ENCODE peak calls at places on chromosome X, in eight cellular contexts. D is G401, E is renal cortical epithelial cell, V is NCI-H1092, C is Calu3, F is smooth muscle cell of the brain vasculature, H is ovary, N is left cardiac atrium. S is an unnamed sample.

GRCh38 chrX:31298881-31299280 is 227.0 kb upstream of the FTHL17 start:
- DNase-seq in E (peak; percentile 92), V (no peak), H (no peak), N (no peak), F (no peak), D (peak; percentile 31), C (no peak), S (no peak)

GRCh38 chrX:9566150-9566621 is 101.3 kb downstream of the TBL1X start:
- DNase-seq in F (peak; percentile 62), D (peak; percentile 76), H (peak; percentile 73), N (peak; percentile 77), E (peak; percentile 86), C (peak; percentile 50), V (no peak), S (no peak)

GRCh38 chrX:21479695-21480280 is 105.6 kb downstream of the CNKSR2 start:
- DNase-seq in V (peak; percentile 66), F (no peak), H (no peak), D (peak; percentile 76), N (no peak), E (peak; percentile 61), C (peak; percentile 11), S (peak; percentile 24)

GRCh38 chrX:34629572-34629971 is 27.5 kb downstream of the TMEM47 start:
- DNase-seq in H (no peak), N (no peak), C (no peak), E (peak; percentile 93), V (no peak), F (no peak), D (no peak), S (no peak)

GRCh38 chrX:150506020-150506419 is 62.4 kb upstream of the MTM1 start:
- DNase-seq in E (no peak), F (no peak), H (no peak), C (no peak), V (no peak), D (peak; percentile 60), N (no peak), S (no peak)

GRCh38 chrX:7202206-7202605 is 54.3 kb upstream of the PUDP start:
- DNase-seq in V (no peak), C (no peak), D (no peak), F (no peak), E (no peak), N (no peak), H (no peak), S (no peak)

GRCh38 chrX:123108513-123109427 is 75.3 kb upstream of the GRIA3 start:
- DNase-seq in V (no peak), C (no peak), N (no peak), E (peak; percentile 76), H (no peak), F (no peak), D (no peak), S (no peak)

GRCh38 chrX:44062842-44063241 is 89.7 kb upstream of the NDP start:
- DNase-seq in C (peak; percentile 4), E (peak; percentile 70), N (no peak), F (no peak), H (peak; percentile 21), D (no peak), V (no peak), S (no peak)

GRCh38 chrX:44897539-44897938 is 24.6 kb downstream of the KDM6A start:
- DNase-seq in D (no peak), N (no peak), F (no peak), C (no peak), H (no peak), E (no peak), V (no peak), S (no peak)

GRCh38 chrX:114774691-114775090 is 190.8 kb downstream of the HTR2C start:
- DNase-seq in F (no peak), N (no peak), C (peak; percentile 5), V (no peak), E (no peak), D (no peak), H (no peak), S (no peak)

GRCh38 chrX:103157511-103158316 is 57.2 kb upstream of the BEX4 start:
- DNase-seq in H (no peak), D (peak; percentile 48), F (peak; percentile 17), C (peak; percentile 41), V (peak; percentile 18), E (peak; percentile 7), N (no peak), S (peak; percentile 11)

GRCh38 chrX:78048036-78048435 is 56.0 kb upstream of the PGK1 start:
- DNase-seq in D (no peak), H (no peak), E (no peak), N (no peak), C (no peak), V (no peak), F (no peak), S (no peak)

GRCh38 chrX:148416931-148417330 is 83.5 kb upstream of the AFF2 start:
- DNase-seq in F (no peak), V (no peak), C (no peak), D (no peak), H (no peak), E (peak; percentile 63), N (no peak), S (no peak)

GRCh38 chrX:9926002-9926401 is 41.2 kb upstream of the CLDN34 start:
- DNase-seq in N (no peak), F (no peak), D (no peak), E (no peak), V (no peak), H (no peak), C (no peak), S (no peak)

GRCh38 chrX:38341442-38341841 is 11.0 kb upstream of the OTC start:
- DNase-seq in F (no peak), D (no peak), H (no peak), N (no peak), E (no peak), V (no peak), C (no peak), S (no peak)

GRCh38 chrX:43559643-43560042 is 96.5 kb upstream of the MAOA start:
- DNase-seq in C (peak; percentile 55), H (peak; percentile 40), E (no peak), F (no peak), N (peak; percentile 31), D (peak; percentile 15), V (peak; percentile 18), S (peak; percentile 0)

GRCh38 chrX:120603707-120604358 is at the start of gene MCTS1:
- DNase-seq in H (peak; percentile 73), D (peak; percentile 95), V (peak; percentile 95), C (peak; percentile 85), N (peak; percentile 85), F (peak; percentile 81), E (peak; percentile 97), S (peak; percentile 92)

GRCh38 chrX:155888139-155888538 is 7.0 kb downstream of the VAMP7 start:
- DNase-seq in F (no peak), H (no peak), D (no peak), N (no peak), E (peak; percentile 93), C (peak; percentile 3), V (no peak), S (no peak)

GRCh38 chrX:42837092-42837726 is 59.2 kb upstream of the PPP1R2C start:
- DNase-seq in F (no peak), C (no peak), D (no peak), E (no peak), V (no peak), H (no peak), N (no peak), S (no peak)

GRCh38 chrX:43822015-43822414 is 60.2 kb downstream of the MAOB start:
- DNase-seq in F (no peak), E (peak; percentile 79), H (no peak), V (no peak), D (no peak), N (no peak), C (no peak), S (no peak)

GRCh38 chrX:92260102-92260501 is 480.9 kb downstream of the PCDH11X start:
- DNase-seq in V (no peak), C (no peak), H (no peak), F (no peak), E (no peak), D (no peak), N (no peak), S (no peak)

GRCh38 chrX:7235071-7235470 is 87.1 kb upstream of the PUDP start:
- DNase-seq in D (no peak), F (no peak), E (no peak), C (no peak), V (no peak), H (no peak), N (no peak), S (no peak)

GRCh38 chrX:49101629-49101984 is 21.9 kb upstream of the WDR45 start:
- DNase-seq in H (no peak), V (no peak), C (no peak), E (no peak), N (no peak), D (no peak), F (no peak), S (no peak)

S was measured in NCI-H1930.